ENCODE peak calls at places on chromosomes 13 and 19, in four cellular contexts. D is left colon; J is right atrium auricular region; V is stimulated activated CD8-positive, alpha-beta memory T cell treated with anti-CD3 and anti-CD28 coated beads, Interleukin-2, amount 100 ng/mL, for 1 hour. A is an unnamed sample.

GRCh38 chr13:26619321-26619720 is 61.8 kb downstream of the WASF3 start:
- DNase-seq in D (no peak), J (no peak), V (no peak), A (peak; percentile 93)

GRCh38 chr19:33302974-33303790 is 848 bp upstream of the CEBPA start:
- DNase-seq in D (peak; percentile 71), J (no peak), V (no peak), A (peak; percentile 32)

GRCh38 chr19:16373079-16373478 is 48.5 kb downstream of the KLF2 start:
- DNase-seq in D (no peak), J (no peak), V (no peak), A (no peak)

GRCh38 chr19:45009625-45010255 is 8.5 kb downstream of the RELB start:
- DNase-seq in D (no peak), J (no peak), V (no peak), A (no peak)

GRCh38 chr13:66102864-66103263 is 1127.3 kb downstream of the PCDH9 start:
- DNase-seq in D (no peak), J (no peak), V (no peak), A (no peak)

GRCh38 chr13:34243396-34243795 is 425.4 kb downstream of the RFC3 start:
- DNase-seq in D (no peak), J (no peak), V (no peak), A (no peak)

GRCh38 chr13:77774181-77774580 is 76.7 kb downstream of the SLAIN1 start:
- DNase-seq in D (no peak), J (no peak), V (no peak), A (no peak)

GRCh38 chr19:50994129-50994528 is 7.3 kb downstream of the KLK8 start:
- DNase-seq in D (no peak), J (no peak), V (no peak), A (no peak)

GRCh38 chr13:21817878-21818277 is 147.0 kb downstream of the FGF9 start:
- DNase-seq in D (no peak), J (no peak), V (no peak), A (no peak)

GRCh38 chr19:33350538-33351309 is 22.8 kb upstream of the CEBPG start:
- DNase-seq in D (no peak), J (peak; percentile 79), V (no peak), A (peak; percentile 78)

GRCh38 chr13:34738251-34739170 is 203.6 kb upstream of the NBEA start:
- DNase-seq in D (no peak), J (no peak), V (no peak), A (no peak)

GRCh38 chr13:102195566-102196462 is 206.0 kb downstream of the FGF14 start:
- DNase-seq in D (no peak), J (no peak), V (no peak), A (peak; percentile 70)

GRCh38 chr19:42324655-42325307 is 654 bp upstream of the MEGF8 start:
- DNase-seq in D (peak; percentile 36), J (no peak), V (no peak), A (no peak)

GRCh38 chr13:21825186-21825585 is 154.3 kb downstream of the FGF9 start:
- DNase-seq in D (no peak), J (no peak), V (no peak), A (no peak)

GRCh38 chr19:55809381-55810058 is 22.3 kb downstream of the NLRP11 start:
- DNase-seq in D (peak; percentile 73), J (no peak), V (no peak), A (no peak)

GRCh38 chr13:101025519-101025918 is 350.9 kb upstream of the TMTC4 start:
- DNase-seq in D (no peak), J (no peak), V (no peak), A (no peak)

GRCh38 chr13:33735276-33735675 is 82.7 kb upstream of the RFC3 start:
- DNase-seq in D (no peak), J (no peak), V (no peak), A (no peak)

GRCh38 chr19:55113570-55114039 is 3.8 kb downstream of the PPP1R12C start:
- DNase-seq in D (peak; percentile 62), J (peak; percentile 97), V (no peak), A (peak; percentile 78)

GRCh38 chr13:28705734-28706133 is 13.0 kb downstream of the SLC46A3 start:
- DNase-seq in D (no peak), J (no peak), V (no peak), A (no peak)

GRCh38 chr19:56115490-56115889 is 5.6 kb downstream of the ZNF787 start:
- DNase-seq in D (no peak), J (no peak), V (no peak), A (no peak)

GRCh38 chr19:6856749-6857372 is 30.5 kb upstream of the ADGRE1 start:
- DNase-seq in D (no peak), J (no peak), V (no peak), A (no peak)

GRCh38 chr13:72539925-72540324 is 187.5 kb downstream of the MZT1 start:
- DNase-seq in D (no peak), J (no peak), V (no peak), A (no peak)

GRCh38 chr13:79336971-79337370 is 69.1 kb downstream of the RBM26 start:
- DNase-seq in D (no peak), J (no peak), V (no peak), A (no peak)

GRCh38 chr19:30555075-30555787 is 183.0 kb downstream of the ZNF536 start:
- DNase-seq in D (no peak), J (no peak), V (no peak), A (no peak)

GRCh38 chr19:56748443-56748842 is 76.9 kb upstream of the ZNF835 start:
- DNase-seq in D (no peak), J (no peak), V (no peak), A (no peak)

GRCh38 chr13:100550433-100550832 is 38.2 kb downstream of the GGACT start:
- DNase-seq in D (no peak), J (no peak), V (no peak), A (peak; percentile 72)

GRCh38 chr19:35669974-35670373 is 3.7 kb downstream of the UPK1A start:
- DNase-seq in D (no peak), J (no peak), V (no peak), A (no peak)

GRCh38 chr13:100514788-100515409 is 73.7 kb downstream of the GGACT start:
- DNase-seq in D (peak; percentile 87), J (no peak), V (peak; percentile 39), A (peak; percentile 44)

GRCh38 chr13:33345842-33346241 is 60.3 kb upstream of the STARD13 start:
- DNase-seq in D (no peak), J (no peak), V (no peak), A (no peak)

GRCh38 chr13:80133631-80134083 is 207.3 kb downstream of the SPRY2 start:
- DNase-seq in D (no peak), J (no peak), V (no peak), A (no peak)

GRCh38 chr13:49400755-49401659 is 42.9 kb downstream of the CAB39L start:
- DNase-seq in D (peak; percentile 10), J (no peak), V (no peak), A (peak; percentile 38)

GRCh38 chr19:37654525-37654832 is 786 bp downstream of the ZFP30 start:
- DNase-seq in D (no peak), J (no peak), V (no peak), A (peak; percentile 37)

GRCh38 chr13:44374348-44374712 is 706 bp downstream of the SERP2 start:
- DNase-seq in D (no peak), J (no peak), V (no peak), A (no peak)

GRCh38 chr13:67299072-67299635 is 69.0 kb upstream of the PCDH9 start:
- DNase-seq in D (no peak), J (no peak), V (no peak), A (peak; percentile 95)

A was measured in astrocyte.